ENCODE peak calls at places on chromosome 17, in ten cellular contexts. R, X, B, Y, K, Q, C, A, S and I are unnamed samples.

GRCh38 chr17:15744885-15745284 is 12.8 kb downstream of the TBC1D26 start:
- DNase-seq in R (no peak), X (no peak), B (no peak), Y (no peak), K (no peak), Q (no peak), C (no peak), A (no peak), S (peak; percentile 47), I (no peak)

GRCh38 chr17:82687375-82687861 is 11.1 kb downstream of the RAB40B start:
- DNase-seq in R (no peak), X (no peak), B (no peak), Y (no peak), K (no peak), Q (no peak), C (no peak), A (peak; percentile 17), S (no peak), I (no peak)

GRCh38 chr17:55549140-55549539 is 37.9 kb upstream of the SMIM36 start:
- DNase-seq in R (no peak), X (no peak), B (peak; percentile 56), Y (peak; percentile 43), K (peak; percentile 4), Q (no peak), C (peak; percentile 5), A (no peak), S (no peak), I (no peak)

GRCh38 chr17:44219636-44220210 is at the start of gene UBTF:
- DNase-seq in R (no peak), X (peak; percentile 48), B (peak; percentile 91), Y (peak; percentile 86), K (peak; percentile 63), Q (no peak), C (peak; percentile 69), A (peak; percentile 71), S (peak; percentile 63), I (peak; percentile 80)

GRCh38 chr17:4739122-4740024 is at the start of the genes CXCL16 and ZMYND15:
- DNase-seq in R (no peak), X (peak; percentile 36), B (peak; percentile 61), Y (peak; percentile 35), K (no peak), Q (no peak), C (peak; percentile 27), A (peak; percentile 57), S (peak; percentile 63), I (peak; percentile 69)

GRCh38 chr17:76873856-76874255 is 5.7 kb downstream of the MGAT5B start:
- DNase-seq in R (no peak), X (no peak), B (no peak), Y (no peak), K (no peak), Q (no peak), C (peak; percentile 60), A (no peak), S (no peak), I (no peak)

GRCh38 chr17:59859444-59860025 is 33.2 kb downstream of the TUBD1 start:
- DNase-seq in R (no peak), X (no peak), B (no peak), Y (peak; percentile 64), K (peak; percentile 26), Q (no peak), C (peak; percentile 73), A (no peak), S (no peak), I (peak; percentile 24)

GRCh38 chr17:63698381-63698885 is 1.5 kb downstream of the LIMD2 start:
- DNase-seq in R (no peak), X (no peak), B (no peak), Y (peak; percentile 55), K (peak; percentile 19), Q (no peak), C (no peak), A (no peak), S (no peak), I (no peak)

GRCh38 chr17:73693016-73693545 is 48.8 kb upstream of the SDK2 start:
- DNase-seq in R (no peak), X (no peak), B (no peak), Y (no peak), K (no peak), Q (no peak), C (no peak), A (no peak), S (no peak), I (no peak)

GRCh38 chr17:77779711-77780539 is 178.6 kb upstream of the TNRC6C start:
- DNase-seq in R (no peak), X (no peak), B (no peak), Y (no peak), K (no peak), Q (no peak), C (peak; percentile 13), A (peak; percentile 42), S (no peak), I (no peak)

GRCh38 chr17:19391432-19391831 is 4.4 kb upstream of the MFAP4 start:
- DNase-seq in R (no peak), X (no peak), B (no peak), Y (no peak), K (no peak), Q (no peak), C (no peak), A (no peak), S (no peak), I (no peak)

GRCh38 chr17:39156491-39156890 is 5.1 kb upstream of the PLXDC1 start:
- DNase-seq in R (no peak), X (no peak), B (no peak), Y (no peak), K (no peak), Q (no peak), C (no peak), A (no peak), S (no peak), I (no peak)

GRCh38 chr17:49879505-49879904 is 31.6 kb upstream of the TAC4 start:
- DNase-seq in R (no peak), X (no peak), B (no peak), Y (no peak), K (no peak), Q (no peak), C (no peak), A (no peak), S (no peak), I (no peak)

GRCh38 chr17:38896373-38896954 is 26.6 kb downstream of the LASP1 start:
- DNase-seq in R (no peak), X (no peak), B (peak; percentile 89), Y (peak; percentile 28), K (no peak), Q (no peak), C (no peak), A (no peak), S (no peak), I (no peak)

GRCh38 chr17:12789976-12790805 is 893 bp downstream of the ARHGAP44 start:
- DNase-seq in R (no peak), X (no peak), B (peak; percentile 63), Y (no peak), K (no peak), Q (no peak), C (no peak), A (no peak), S (peak; percentile 31), I (no peak)

GRCh38 chr17:28473542-28473941 is at the start of gene SLC13A2:
- DNase-seq in R (no peak), X (no peak), B (no peak), Y (no peak), K (no peak), Q (no peak), C (no peak), A (no peak), S (no peak), I (no peak)

GRCh38 chr17:951388-952132 is 28.0 kb downstream of the NXN start:
- DNase-seq in R (peak; percentile 73), X (no peak), B (peak; percentile 77), Y (peak; percentile 67), K (peak; percentile 42), Q (no peak), C (peak; percentile 93), A (peak; percentile 40), S (no peak), I (no peak)
- H3K4me3 ChIP-seq in R (peak overlapping the region; percentile 29), X (no peak overlapping the region), B (peak overlapping the region; percentile 34), Y (no peak overlapping the region), K (no peak overlapping the region), Q (no peak overlapping the region), C (peak overlapping the region; percentile 44), A (peak overlapping the region; percentile 25), S (no peak overlapping the region), I (no peak overlapping the region)

GRCh38 chr17:79747508-79748295 is 17.0 kb downstream of the ENPP7 start:
- DNase-seq in R (no peak), X (no peak), B (peak; percentile 90), Y (no peak), K (no peak), Q (no peak), C (no peak), A (no peak), S (no peak), I (no peak)
- H3K4me3 ChIP-seq in R (no peak overlapping the region), X (peak overlapping the region; percentile 23), B (peak overlapping the region; percentile 46), Y (no peak overlapping the region), K (no peak overlapping the region), Q (no peak overlapping the region), C (no peak overlapping the region), A (no peak overlapping the region), S (no peak overlapping the region), I (no peak overlapping the region)

DNA sequence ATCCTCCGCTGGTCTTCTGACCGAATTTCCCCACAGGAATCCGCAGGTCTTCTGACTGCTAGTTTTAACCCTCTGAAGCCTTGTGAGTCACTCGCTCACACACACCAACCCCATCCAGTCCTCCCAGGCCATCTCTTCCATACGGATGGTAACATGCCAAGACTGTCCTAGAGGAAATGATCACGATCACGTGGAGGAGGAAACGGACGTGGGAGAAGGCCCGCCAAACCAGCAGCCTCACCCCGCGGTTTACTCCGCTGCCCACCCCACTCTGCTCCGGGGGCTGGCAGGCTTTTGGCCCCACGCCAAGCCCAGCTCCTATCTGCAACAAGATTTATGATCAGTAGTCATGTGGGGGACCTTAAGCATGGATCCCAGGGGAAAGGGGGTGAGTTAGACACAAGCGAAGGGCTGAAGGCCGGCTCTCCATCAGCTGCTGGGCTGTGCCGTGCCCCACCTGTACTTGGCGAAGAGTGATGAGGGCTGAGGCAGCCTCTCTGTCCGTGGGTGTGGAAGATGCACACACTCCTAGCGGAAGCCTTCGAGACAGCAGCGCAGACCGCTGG is 1.5 kb upstream of the FAAP100 start:
- DNase-seq in R (peak; percentile 92), X (no peak), B (no peak), Y (peak; percentile 67), K (peak; percentile 42), Q (peak; percentile 14), C (peak; percentile 95), A (no peak), S (no peak), I (no peak)
- H3K4me3 ChIP-seq in R (peak overlapping the region; percentile 89), X (peak overlapping the region; percentile 96), B (peak overlapping the region; percentile 97), Y (peak overlapping the region; percentile 84), K (peak overlapping the region; percentile 97), Q (peak overlapping the region; percentile 92), C (peak overlapping the region; percentile 79), A (peak overlapping the region; percentile 96), S (no peak overlapping the region), I (peak overlapping the region; percentile 75)

GRCh38 chr17:81543339-81543675 is 8.8 kb downstream of the FAAP100 start:
- DNase-seq in R (no peak), X (no peak), B (no peak), Y (no peak), K (no peak), Q (no peak), C (no peak), A (no peak), S (no peak), I (no peak)
- H3K4me3 ChIP-seq in R (no peak overlapping the region), X (no peak overlapping the region), B (no peak overlapping the region), Y (no peak overlapping the region), K (no peak overlapping the region), Q (no peak overlapping the region), C (no peak overlapping the region), A (no peak overlapping the region), S (no peak overlapping the region), I (no peak overlapping the region)